ENCODE peak calls at places on chromosomes 7 and 10, in five cellular contexts. U is psoas muscle, F is cardiac muscle cell, H is NCI-H2081, E is kidney glomerular epithelial cell. J is an unnamed sample.

GRCh38 chr7:47885309-47886000 is 62.8 kb downstream of the PKD1L1 start:
- DNase-seq in U (no peak), F (no peak), H (no peak), E (no peak), J (no peak)

GRCh38 chr10:3068968-3069737 is 1.8 kb downstream of the PFKP start:
- DNase-seq in U (no peak), F (peak; percentile 40), H (no peak), E (no peak), J (no peak)

GRCh38 chr10:50592961-50593418 is 30.8 kb downstream of the SGMS1 start:
- DNase-seq in U (no peak), F (no peak), H (no peak), E (no peak), J (no peak)

GRCh38 chr7:30164567-30164966 is 29.8 kb downstream of the MTURN start:
- DNase-seq in U (no peak), F (peak; percentile 79), H (peak; percentile 53), E (peak; percentile 35), J (peak; percentile 62)

GRCh38 chr10:123772645-123773508 is 106.7 kb downstream of the GPR26 start:
- DNase-seq in U (no peak), F (no peak), H (no peak), E (no peak), J (no peak)

GRCh38 chr7:25122373-25122772 is 2.7 kb downstream of the CYCS start:
- DNase-seq in U (no peak), F (no peak), H (no peak), E (no peak), J (no peak)

GRCh38 chr7:100801833-100802568 is 25.3 kb downstream of the EPHB4 start:
- DNase-seq in U (no peak), F (peak; percentile 76), H (peak; percentile 18), E (no peak), J (peak; percentile 31)

GRCh38 chr10:101330236-101331225 is 23.4 kb upstream of the BTRC start:
- DNase-seq in U (no peak), F (peak; percentile 66), H (no peak), E (peak; percentile 49), J (no peak)

GRCh38 chr7:1030444-1031070 is 13.8 kb upstream of the GPR146 start:
- DNase-seq in U (peak; percentile 34), F (no peak), H (no peak), E (no peak), J (no peak)

GRCh38 chr10:93758911-93759410 is 1.2 kb downstream of the LGI1 start:
- DNase-seq in U (no peak), F (no peak), H (no peak), E (no peak), J (no peak)

GRCh38 chr10:91197044-91197651 is 23.3 kb upstream of the PCGF5 start:
- DNase-seq in U (no peak), F (peak; percentile 80), H (no peak), E (no peak), J (no peak)

GRCh38 chr10:93993782-93994668 is at the start of gene PLCE1:
- DNase-seq in U (peak; percentile 85), F (peak; percentile 54), H (peak; percentile 28), E (peak; percentile 38), J (peak; percentile 29)

GRCh38 chr7:39979406-39980073 is 29.5 kb downstream of the CDK13 start:
- DNase-seq in U (no peak), F (no peak), H (no peak), E (no peak), J (no peak)

GRCh38 chr7:1669486-1669951 is 558 bp upstream of the ELFN1 start:
- DNase-seq in U (peak; percentile 15), F (peak; percentile 25), H (no peak), E (no peak), J (no peak)

GRCh38 chr7:31029251-31029650 is 22.9 kb upstream of the ADCYAP1R1 start:
- DNase-seq in U (no peak), F (no peak), H (no peak), E (no peak), J (no peak)

GRCh38 chr7:34844936-34845665 is 187.1 kb downstream of the NPSR1 start:
- DNase-seq in U (no peak), F (no peak), H (no peak), E (no peak), J (no peak)

GRCh38 chr10:102003541-102003940 is 52.4 kb downstream of the ARMH3 start:
- DNase-seq in U (no peak), F (peak; percentile 53), H (no peak), E (no peak), J (no peak)

GRCh38 chr7:142709921-142710320 is 39.4 kb upstream of the PRSS1 start:
- DNase-seq in U (no peak), F (no peak), H (no peak), E (no peak), J (no peak)

GRCh38 chr7:68414631-68415425 is 1183.4 kb upstream of the AUTS2 start:
- DNase-seq in U (no peak), F (no peak), H (no peak), E (no peak), J (no peak)

GRCh38 chr10:13820591-13821377 is 234.0 kb downstream of the PRPF18 start:
- DNase-seq in U (no peak), F (no peak), H (no peak), E (no peak), J (peak; percentile 41)

GRCh38 chr10:131142446-131143380 is 168.8 kb downstream of the TCERG1L start:
- DNase-seq in U (no peak), F (no peak), H (no peak), E (no peak), J (no peak)

GRCh38 chr10:117860823-117861222 is 185.9 kb downstream of the RAB11FIP2 start:
- DNase-seq in U (no peak), F (peak; percentile 17), H (no peak), E (no peak), J (peak; percentile 6)

GRCh38 chr7:30934225-30934624 is 22.6 kb downstream of the AQP1 start:
- DNase-seq in U (no peak), F (no peak), H (no peak), E (no peak), J (no peak)

GRCh38 chr7:98174334-98175259 is 36.6 kb upstream of the BHLHA15 start:
- DNase-seq in U (peak; percentile 96), F (no peak), H (peak; percentile 5), E (no peak), J (no peak)

GRCh38 chr10:89836840-89837172 is 135.4 kb downstream of the KIF20B start:
- DNase-seq in U (no peak), F (no peak), H (no peak), E (no peak), J (no peak)

GRCh38 chr7:24825315-24825917 is 68.2 kb upstream of the GSDME start:
- DNase-seq in U (no peak), F (no peak), H (no peak), E (no peak), J (no peak)

GRCh38 chr7:91348686-91349085 is 84.5 kb downstream of the FZD1 start:
- DNase-seq in U (no peak), F (peak; percentile 49), H (no peak), E (no peak), J (peak; percentile 68)

GRCh38 chr7:5997210-5997808 is 11.5 kb downstream of the PMS2 start:
- DNase-seq in U (no peak), F (peak; percentile 79), H (peak; percentile 52), E (peak; percentile 40), J (peak; percentile 76)

GRCh38 chr10:113177163-113177935 is 227.3 kb downstream of the TCF7L2 start:
- DNase-seq in U (no peak), F (peak; percentile 22), H (no peak), E (no peak), J (no peak)

GRCh38 chr10:47040041-47040491 is 128.8 kb downstream of the PTPN20 start:
- DNase-seq in U (peak; percentile 48), F (no peak), H (no peak), E (no peak), J (no peak)

GRCh38 chr10:32851301-32851700 is 106.7 kb downstream of the ITGB1 start:
- DNase-seq in U (no peak), F (peak; percentile 4), H (no peak), E (no peak), J (no peak)

GRCh38 chr7:29005829-29006228 is 47.7 kb upstream of the TRIL start:
- DNase-seq in U (no peak), F (peak; percentile 45), H (no peak), E (no peak), J (no peak)

GRCh38 chr7:140375808-140376730 is 22.3 kb downstream of the SLC37A3 start:
- DNase-seq in U (no peak), F (no peak), H (no peak), E (no peak), J (no peak)

GRCh38 chr7:73557397-73558257 is at the start of gene BCL7B:
- DNase-seq in U (peak; percentile 88), F (peak; percentile 67), H (peak; percentile 74), E (peak; percentile 52), J (no peak)

GRCh38 chr7:93373537-93373936 is 141.4 kb downstream of the VPS50 start:
- DNase-seq in U (no peak), F (no peak), H (no peak), E (no peak), J (no peak)

GRCh38 chr7:30650455-30650854 is 31.8 kb downstream of the CRHR2 start:
- DNase-seq in U (no peak), F (no peak), H (no peak), E (no peak), J (no peak)

J was measured in dermis microvascular lymphatic vessel endothelial cell.